ENCODE peak calls at places on chromosomes 12 and 14, in six cellular contexts. S is RPMI7951; Z is GM04504; V is choroid plexus epithelial cell; G is thyroid gland; T is effector memory CD8-positive, alpha-beta T cell. W is an unnamed sample.

GRCh38 chr12:68477256-68477655 is 133.4 kb upstream of the RAP1B start:
- DNase-seq in Z (no peak), T (no peak), G (no peak), V (no peak), S (no peak), W (no peak)

GRCh38 chr12:67430708-67431335 is 161.7 kb downstream of the CAND1 start:
- DNase-seq in Z (no peak), V (peak), G (no peak), S (peak), T (no peak), W (peak)

GRCh38 chr12:115451151-115451784 is 767.3 kb upstream of the TBX3 start:
- DNase-seq in Z (no peak), G (no peak), V (no peak), S (no peak), T (no peak), W (no peak)

GRCh38 chr14:106200539-106201310 is 674.3 kb downstream of the TMEM121 start:
- DNase-seq in G (no peak), S (no peak), V (no peak), T (no peak), Z (no peak), W (no peak)

GRCh38 chr12:108457006-108457733 is 57.9 kb upstream of the FICD start:
- DNase-seq in Z (no peak), S (peak), G (peak), T (no peak), V (peak), W (peak)

GRCh38 chr12:57726151-57726883 is 12.2 kb downstream of the AGAP2 start:
- DNase-seq in T (no peak), V (peak), S (peak), G (peak), Z (peak), W (peak)

GRCh38 chr12:121709478-121709890 is 3.1 kb upstream of the TMEM120B start:
- DNase-seq in Z (no peak), G (no peak), T (no peak), V (peak), S (peak), W (peak)

GRCh38 chr12:107448198-107448597 is 237.4 kb upstream of the PWP1 start:
- DNase-seq in G (no peak), T (no peak), Z (no peak), S (no peak), V (peak), W (peak)

GRCh38 chr12:2270846-2271245 is 218.1 kb downstream of the CACNA1C start:
- DNase-seq in Z (no peak), S (no peak), T (no peak), G (no peak), V (no peak), W (no peak)

GRCh38 chr14:82223276-82223675 is 689.6 kb upstream of the SEL1L start:
- DNase-seq in G (no peak), S (no peak), V (no peak), T (no peak), Z (no peak), W (no peak)

GRCh38 chr12:93784339-93785086 is 107.3 kb downstream of the CRADD start:
- DNase-seq in T (no peak), Z (no peak), V (peak), S (peak), G (peak), W (peak)

GRCh38 chr14:104359301-104359968 is 220.1 kb upstream of the C14orf180 start:
- DNase-seq in T (no peak), Z (no peak), V (no peak), G (no peak), S (no peak), W (no peak)

GRCh38 chr14:103207038-103207403 is 83.8 kb downstream of the TNFAIP2 start:
- DNase-seq in G (peak), V (no peak), Z (peak), S (no peak), T (no peak), W (peak)

GRCh38 chr12:110577717-110578521 is 5.2 kb downstream of the PPTC7 start:
- DNase-seq in S (peak), T (no peak), G (no peak), V (peak), Z (peak), W (peak)

GRCh38 chr12:31594681-31595080 is 3.7 kb upstream of the DENND5B start:
- DNase-seq in V (no peak), G (no peak), T (no peak), S (no peak), Z (no peak), W (peak)

W was measured in fibroblast of pulmonary artery.